ENCODE peak calls at places on chromosomes 1 and 21, in six cellular contexts. C, G, L, S, Y and E are unnamed samples.

GRCh38 chr1:218904401-218904800 is 269.3 kb upstream of the LYPLAL1 start:
- DNase-seq in C (no peak), G (no peak), L (no peak), S (no peak), Y (no peak), E (no peak)

GRCh38 chr1:169027607-169028320 is 78.7 kb upstream of the ATP1B1 start:
- DNase-seq in C (no peak), G (no peak), L (peak; percentile 18), S (no peak), Y (no peak), E (no peak)

GRCh38 chr1:206895320-206895719 is 1.9 kb upstream of the IL24 start:
- DNase-seq in C (no peak), G (peak; percentile 27), L (no peak), S (no peak), Y (no peak), E (no peak)

GRCh38 chr1:28737245-28738137 is 751 bp downstream of the YTHDF2 start:
- DNase-seq in C (peak; percentile 56), G (peak; percentile 34), L (peak; percentile 61), S (peak; percentile 6), Y (peak; percentile 40), E (no peak)

GRCh38 chr1:24216254-24216653 is 29.2 kb upstream of the IFNLR1 start:
- DNase-seq in C (no peak), G (peak; percentile 36), L (peak; percentile 45), S (no peak), Y (no peak), E (no peak)

GRCh38 chr1:54334996-54335395 is 71.2 kb downstream of the SSBP3 start:
- DNase-seq in C (no peak), G (no peak), L (no peak), S (no peak), Y (peak; percentile 24), E (no peak)

GRCh38 chr1:208006258-208006920 is 95.5 kb upstream of the CD34 start:
- DNase-seq in C (no peak), G (no peak), L (no peak), S (no peak), Y (no peak), E (no peak)

GRCh38 chr1:81799939-81800740 is 594 bp upstream of the ADGRL2 start:
- DNase-seq in C (peak; percentile 23), G (peak; percentile 72), L (peak; percentile 70), S (no peak), Y (peak; percentile 64), E (no peak)

GRCh38 chr21:33975548-33976081 is 60.0 kb upstream of the ATP5PO start:
- DNase-seq in C (peak; percentile 25), G (no peak), L (no peak), S (peak; percentile 37), Y (peak; percentile 45), E (no peak)

GRCh38 chr1:179310721-179311120 is 17.1 kb downstream of the SOAT1 start:
- DNase-seq in C (no peak), G (no peak), L (no peak), S (no peak), Y (peak; percentile 48), E (no peak)

GRCh38 chr1:178614286-178614685 is 101.4 kb downstream of the TEX35 start:
- DNase-seq in C (no peak), G (no peak), L (no peak), S (no peak), Y (no peak), E (no peak)

GRCh38 chr1:93686497-93687250 is 5.0 kb upstream of the BCAR3 start:
- DNase-seq in C (no peak), G (no peak), L (no peak), S (no peak), Y (no peak), E (no peak)

GRCh38 chr1:41103761-41104160 is 82.2 kb upstream of the SLFNL1 start:
- DNase-seq in C (no peak), G (no peak), L (no peak), S (no peak), Y (no peak), E (no peak)

GRCh38 chr1:88544166-88544565 is 139.9 kb upstream of the PKN2 start:
- DNase-seq in C (no peak), G (no peak), L (no peak), S (no peak), Y (no peak), E (no peak)

GRCh38 chr1:212125654-212126053 is 90.1 kb downstream of the DTL start:
- DNase-seq in C (peak; percentile 30), G (no peak), L (no peak), S (no peak), Y (no peak), E (no peak)

GRCh38 chr1:31405578-31406245 is 7.3 kb upstream of the SERINC2 start:
- DNase-seq in C (no peak), G (no peak), L (no peak), S (no peak), Y (no peak), E (no peak)

GRCh38 chr1:113940365-113941244 is 11.5 kb downstream of the HIPK1 start:
- DNase-seq in C (peak; percentile 14), G (no peak), L (no peak), S (peak; percentile 42), Y (no peak), E (no peak)

GRCh38 chr1:23910553-23911246 is 2.5 kb downstream of the CNR2 start:
- DNase-seq in C (no peak), G (no peak), L (no peak), S (no peak), Y (no peak), E (no peak)

GRCh38 chr1:18072066-18072465 is 35.5 kb upstream of the IGSF21 start:
- DNase-seq in C (no peak), G (no peak), L (no peak), S (no peak), Y (no peak), E (no peak)

GRCh38 chr1:246709196-246709595 is 15.0 kb upstream of the SCCPDH start:
- DNase-seq in C (no peak), G (no peak), L (no peak), S (no peak), Y (no peak), E (no peak)

GRCh38 chr21:34845521-34846213 is 176.9 kb downstream of the CLIC6 start:
- DNase-seq in C (peak; percentile 53), G (no peak), L (no peak), S (no peak), Y (peak; percentile 73), E (no peak)

GRCh38 chr21:35019631-35020032 is 29.5 kb downstream of the RUNX1 start:
- DNase-seq in C (peak; percentile 76), G (no peak), L (no peak), S (no peak), Y (no peak), E (no peak)

GRCh38 chr1:172882385-172882784 is 168.4 kb downstream of the TNFSF18 start:
- DNase-seq in C (no peak), G (no peak), L (no peak), S (no peak), Y (no peak), E (no peak)

GRCh38 chr1:23590058-23590783 is 30.9 kb upstream of the ID3 start:
- DNase-seq in C (no peak), G (no peak), L (no peak), S (no peak), Y (no peak), E (no peak)

GRCh38 chr1:87685366-87686136 is 356.9 kb downstream of the LMO4 start:
- DNase-seq in C (no peak), G (no peak), L (no peak), S (no peak), Y (no peak), E (no peak)

GRCh38 chr1:232352956-232353355 is 277.0 kb downstream of the SIPA1L2 start:
- DNase-seq in C (no peak), G (no peak), L (no peak), S (no peak), Y (no peak), E (no peak)

GRCh38 chr1:244361764-244362473 is 89.8 kb downstream of the ADSS2 start:
- DNase-seq in C (no peak), G (no peak), L (no peak), S (no peak), Y (peak; percentile 81), E (no peak)

GRCh38 chr1:43791243-43791642 is 83.9 kb downstream of the ST3GAL3 start:
- DNase-seq in C (no peak), G (no peak), L (no peak), S (no peak), Y (no peak), E (no peak)

GRCh38 chr1:248748211-248748610 is 7.3 kb downstream of the LYPD8 start:
- DNase-seq in C (no peak), G (no peak), L (no peak), S (no peak), Y (no peak), E (no peak)

GRCh38 chr1:160935527-160936258 is 18.9 kb downstream of the ITLN2 start:
- DNase-seq in C (no peak), G (no peak), L (no peak), S (no peak), Y (no peak), E (no peak)